ENCODE peak calls at places on chromosomes 4 and X, in five cellular contexts. Q is stimulated activated CD4-positive, alpha-beta T cell treated with anti-CD3 and anti-CD28 coated beads, Interleukin-2, amount 100 ng/mL, for 4 hours; A is activated CD4-positive, alpha-beta T cell treated with anti-CD3 and anti-CD28 coated beads for 36 hours; L is NCI-H748 treated with DMSO at 0.1 percent for 48 hours; I is CD4-positive, CD25-positive, alpha-beta regulatory T cell. N is an unnamed sample.

GRCh38 chrX:42748067-42748850 is 29.7 kb downstream of the PPP1R2C start:
- DNase-seq in Q (no peak), A (no peak), L (no peak), I (no peak), N (no peak)

GRCh38 chr4:106569151-106570029 is 200.8 kb upstream of the GIMD1 start:
- DNase-seq in Q (no peak), A (no peak), L (no peak), I (no peak), N (no peak)

GRCh38 chr4:128793859-128794667 is 15.4 kb upstream of the JADE1 start:
- DNase-seq in Q (no peak), A (no peak), L (no peak), I (no peak), N (no peak)

GRCh38 chr4:56990109-56990508 is 11.4 kb downstream of the POLR2B start:
- DNase-seq in Q (no peak), A (no peak), L (no peak), I (no peak), N (no peak)

GRCh38 chrX:99142745-99143144 is 1267.3 kb downstream of the PCDH19 start:
- DNase-seq in Q (no peak), A (no peak), L (no peak), I (no peak), N (no peak)

GRCh38 chr4:8589831-8590545 is 2.6 kb upstream of the CPZ start:
- DNase-seq in Q (no peak), A (no peak), L (no peak), I (no peak), N (peak)

GRCh38 chr4:16048639-16049448 is 35.0 kb downstream of the PROM1 start:
- DNase-seq in Q (no peak), A (no peak), L (no peak), I (no peak), N (no peak)

GRCh38 chrX:9853307-9853706 is 67.1 kb downstream of the SHROOM2 start:
- DNase-seq in Q (no peak), A (no peak), L (no peak), I (no peak), N (no peak)

GRCh38 chr4:42397635-42398447 is 553 bp downstream of the SHISA3 start:
- DNase-seq in Q (no peak), A (peak), L (no peak), I (no peak), N (no peak)

GRCh38 chr4:177016541-177017141 is 223.9 kb upstream of the VEGFC start:
- DNase-seq in Q (no peak), A (no peak), L (no peak), I (no peak), N (no peak)

GRCh38 chrX:40402771-40403533 is 177.8 kb upstream of the ATP6AP2 start:
- DNase-seq in Q (no peak), A (peak), L (no peak), I (no peak), N (peak)

GRCh38 chr4:76601791-76602190 is 166.8 kb downstream of the SHROOM3 start:
- DNase-seq in Q (no peak), A (no peak), L (no peak), I (no peak), N (no peak)

GRCh38 chr4:16222957-16223527 is 3.2 kb downstream of the TAPT1 start:
- DNase-seq in Q (no peak), A (no peak), L (peak), I (no peak), N (no peak)

GRCh38 chr4:125315571-125316390 is 1.0 kb downstream of the FAT4 start:
- DNase-seq in Q (no peak), A (peak), L (peak), I (no peak), N (no peak)

GRCh38 chrX:134013092-134013497 is 27.7 kb upstream of the GPC3 start:
- DNase-seq in Q (no peak), A (peak), L (no peak), I (no peak), N (no peak)

GRCh38 chrX:80246273-80246672 is 174.0 kb upstream of the TENT5D start:
- DNase-seq in Q (no peak), A (no peak), L (no peak), I (no peak), N (no peak)

GRCh38 chr4:26256016-26256415 is 64.8 kb upstream of the RBPJ start:
- DNase-seq in Q (no peak), A (no peak), L (no peak), I (no peak), N (no peak)

GRCh38 chr4:20676773-20677172 is 23.5 kb upstream of the PACRGL start:
- DNase-seq in Q (no peak), A (no peak), L (no peak), I (no peak), N (no peak)

GRCh38 chr4:44583393-44583792 is 68.0 kb downstream of the YIPF7 start:
- DNase-seq in Q (no peak), A (peak), L (no peak), I (no peak), N (no peak)

GRCh38 chr4:47017081-47017480 is 14.3 kb upstream of the GABRB1 start:
- DNase-seq in Q (no peak), A (no peak), L (no peak), I (no peak), N (no peak)

GRCh38 chr4:124757121-124757520 is 44.6 kb upstream of the ANKRD50 start:
- DNase-seq in Q (no peak), A (no peak), L (no peak), I (no peak), N (no peak)

GRCh38 chr4:174669278-174669677 is 147.0 kb upstream of the HPGD start:
- DNase-seq in Q (no peak), A (no peak), L (no peak), I (no peak), N (peak)

GRCh38 chr4:67151376-67152343 is 393.6 kb downstream of the CENPC start:
- DNase-seq in Q (no peak), A (no peak), L (no peak), I (no peak), N (no peak)

GRCh38 chr4:141041021-141041476 is 92.2 kb downstream of the RNF150 start:
- DNase-seq in Q (no peak), A (no peak), L (no peak), I (no peak), N (no peak)

GRCh38 chrX:96770315-96770714 is 85.7 kb downstream of the DIAPH2 start:
- DNase-seq in Q (no peak), A (no peak), L (no peak), I (no peak), N (no peak)

GRCh38 chrX:7372843-7373525 is 225.0 kb upstream of the PUDP start:
- DNase-seq in Q (no peak), A (no peak), L (no peak), I (no peak), N (peak)

GRCh38 chrX:121642415-121642814 is 595.0 kb downstream of the GLUD2 start:
- DNase-seq in Q (no peak), A (no peak), L (no peak), I (no peak), N (peak)

GRCh38 chr4:164856396-164856795 is 20.6 kb upstream of the APELA start:
- DNase-seq in Q (no peak), A (no peak), L (no peak), I (no peak), N (no peak)

GRCh38 chrX:45781901-45782553 is 581.4 kb upstream of the DIPK2B start:
- DNase-seq in Q (no peak), A (no peak), L (no peak), I (no peak), N (no peak)

GRCh38 chr4:74665346-74665745 is 129.0 kb downstream of the BTC start:
- DNase-seq in Q (no peak), A (peak), L (no peak), I (no peak), N (no peak)

GRCh38 chrX:50081282-50081955 is 119.4 kb downstream of the AKAP4 start:
- DNase-seq in Q (no peak), A (peak), L (peak), I (no peak), N (no peak)

GRCh38 chr4:145808021-145808650 is 128.2 kb downstream of the C4orf51 start:
- DNase-seq in Q (peak), A (peak), L (no peak), I (no peak), N (peak)

GRCh38 chr4:8261851-8262535 is 7.6 kb upstream of the HTRA3 start:
- DNase-seq in Q (no peak), A (no peak), L (no peak), I (no peak), N (no peak)

GRCh38 chr4:142818009-142818408 is 28.1 kb downstream of the INPP4B start:
- DNase-seq in Q (no peak), A (no peak), L (no peak), I (no peak), N (peak)